ENCODE peak calls at places on chromosomes 6 and 20, in nine cellular contexts. K is GM10248; F is uterus; G is astrocyte of the spinal cord; D is AG10803; V is activated CD8-positive, alpha-beta T cell treated with anti-CD3 and anti-CD28 coated beads for 36 hours; O is type B pancreatic cell; H is B cell; J is MCF 10A. S is an unnamed sample.

GRCh38 chr6:134442073-134442472 is 124.2 kb upstream of the SGK1 start:
- DNase-seq in K (no peak), F (no peak), G (no peak), D (no peak), V (no peak), O (no peak), H (no peak), J (no peak), S (no peak)

GRCh38 chr6:34115396-34116314 is 30.2 kb downstream of the GRM4 start:
- DNase-seq in K (peak), F (no peak), G (peak), D (no peak), V (peak), O (peak), H (peak), J (peak), S (no peak)

GRCh38 chr20:49475979-49476378 is 6.5 kb downstream of the KCNB1 start:
- DNase-seq in K (no peak), F (no peak), G (no peak), D (no peak), V (no peak), O (no peak), H (no peak), J (no peak), S (no peak)

GRCh38 chr6:146027586-146028249 is 1.1 kb upstream of the GRM1 start:
- DNase-seq in K (peak), F (no peak), G (no peak), D (no peak), V (no peak), O (no peak), H (no peak), J (no peak), S (no peak)

GRCh38 chr6:6091608-6092002 is 84.9 kb upstream of the NRN1 start:
- DNase-seq in K (no peak), F (no peak), G (no peak), D (no peak), V (no peak), O (no peak), H (no peak), J (no peak), S (no peak)

GRCh38 chr6:41636803-41637178 is 1.5 kb upstream of the MDFI start:
- DNase-seq in K (no peak), F (no peak), G (peak), D (no peak), V (no peak), O (no peak), H (no peak), J (peak), S (peak)

GRCh38 chr20:57400262-57400701 is 9.1 kb downstream of the RBM38 start:
- DNase-seq in K (peak), F (no peak), G (no peak), D (no peak), V (peak), O (no peak), H (peak), J (no peak), S (no peak)

GRCh38 chr20:35013421-35014411 is 58.0 kb downstream of the MYH7B start:
- DNase-seq in K (no peak), F (no peak), G (no peak), D (no peak), V (no peak), O (peak), H (no peak), J (no peak), S (no peak)

GRCh38 chr20:10201321-10201870 is 17.2 kb upstream of the SNAP25 start:
- DNase-seq in K (no peak), F (no peak), G (peak), D (no peak), V (no peak), O (no peak), H (no peak), J (no peak), S (no peak)

GRCh38 chr6:88855521-88856152 is 107.8 kb downstream of the RNGTT start:
- DNase-seq in K (no peak), F (no peak), G (peak), D (no peak), V (no peak), O (no peak), H (no peak), J (no peak), S (no peak)

GRCh38 chr6:125213936-125214335 is 60.4 kb downstream of the TPD52L1 start:
- DNase-seq in K (no peak), F (no peak), G (no peak), D (no peak), V (no peak), O (no peak), H (no peak), J (no peak), S (no peak)

GRCh38 chr20:62366370-62367135 is 559 bp downstream of the LAMA5 start:
- DNase-seq in K (no peak), F (no peak), G (no peak), D (no peak), V (no peak), O (no peak), H (peak), J (peak), S (no peak)

GRCh38 chr20:56710577-56711465 is 81.7 kb downstream of the TFAP2C start:
- DNase-seq in K (no peak), F (no peak), G (peak), D (no peak), V (no peak), O (no peak), H (no peak), J (peak), S (no peak)

GRCh38 chr6:105482227-105482839 is 79.5 kb upstream of the PREP start:
- DNase-seq in K (no peak), F (peak), G (peak), D (peak), V (no peak), O (no peak), H (no peak), J (no peak), S (no peak)

GRCh38 chr6:44451803-44452690 is 64.5 kb downstream of the CDC5L start:
- DNase-seq in K (no peak), F (no peak), G (peak), D (peak), V (no peak), O (no peak), H (no peak), J (no peak), S (no peak)

GRCh38 chr6:145814035-145814500 is 527 bp downstream of the FBXO30 start:
- DNase-seq in K (no peak), F (peak), G (peak), D (peak), V (peak), O (no peak), H (peak), J (peak), S (peak)

GRCh38 chr20:48933017-48933766 is 11.7 kb downstream of the ARFGEF2 start:
- DNase-seq in K (no peak), F (no peak), G (no peak), D (no peak), V (no peak), O (no peak), H (no peak), J (no peak), S (no peak)

GRCh38 chr20:60055740-60056139 is 97.5 kb downstream of the CDH26 start:
- DNase-seq in K (no peak), F (no peak), G (no peak), D (peak), V (peak), O (no peak), H (no peak), J (no peak), S (no peak)

GRCh38 chr6:1904494-1904854 is 294.8 kb downstream of the FOXC1 start:
- DNase-seq in K (no peak), F (no peak), G (no peak), D (no peak), V (no peak), O (no peak), H (no peak), J (no peak), S (no peak)

GRCh38 chr6:151269318-151269995 is 29.7 kb downstream of the AKAP12 start:
- DNase-seq in K (no peak), F (no peak), G (no peak), D (peak), V (no peak), O (no peak), H (no peak), J (peak), S (peak)

GRCh38 chr6:13696226-13696625 is 15.4 kb downstream of the RANBP9 start:
- DNase-seq in K (no peak), F (no peak), G (peak), D (peak), V (no peak), O (no peak), H (no peak), J (peak), S (peak)

GRCh38 chr20:61901421-61902212 is 164.1 kb downstream of the TAF4 start:
- DNase-seq in K (no peak), F (no peak), G (no peak), D (peak), V (peak), O (no peak), H (no peak), J (no peak), S (no peak)

GRCh38 chr6:43895656-43896055 is 125.6 kb downstream of the VEGFA start:
- DNase-seq in K (no peak), F (no peak), G (no peak), D (no peak), V (no peak), O (no peak), H (no peak), J (no peak), S (no peak)

GRCh38 chr20:2137552-2138201 is 36.0 kb downstream of the STK35 start:
- DNase-seq in K (no peak), F (no peak), G (peak), D (peak), V (no peak), O (no peak), H (no peak), J (no peak), S (no peak)

GRCh38 chr20:43963233-43963632 is 48.6 kb downstream of the TOX2 start:
- DNase-seq in K (no peak), F (no peak), G (no peak), D (no peak), V (no peak), O (no peak), H (no peak), J (no peak), S (no peak)

GRCh38 chr6:22145294-22145693 is 151.5 kb downstream of the PRL start:
- DNase-seq in K (no peak), F (no peak), G (no peak), D (no peak), V (no peak), O (no peak), H (no peak), J (no peak), S (no peak)

GRCh38 chr6:119285908-119286625 is 63.5 kb downstream of the MAN1A1 start:
- DNase-seq in K (no peak), F (no peak), G (no peak), D (no peak), V (no peak), O (no peak), H (no peak), J (no peak), S (peak)

GRCh38 chr20:11302436-11302835 is 615.3 kb upstream of the BTBD3 start:
- DNase-seq in K (no peak), F (no peak), G (no peak), D (peak), V (no peak), O (no peak), H (no peak), J (no peak), S (peak)

GRCh38 chr20:32958574-32958973 is 45.7 kb downstream of the SUN5 start:
- DNase-seq in K (no peak), F (no peak), G (no peak), D (no peak), V (no peak), O (peak), H (no peak), J (no peak), S (no peak)

GRCh38 chr6:98343004-98343403 is 491.4 kb upstream of the POU3F2 start:
- DNase-seq in K (no peak), F (no peak), G (no peak), D (no peak), V (no peak), O (no peak), H (no peak), J (no peak), S (no peak)

GRCh38 chr6:20559924-20560551 is 25.8 kb downstream of the CDKAL1 start:
- DNase-seq in K (no peak), F (no peak), G (no peak), D (peak), V (no peak), O (no peak), H (no peak), J (no peak), S (no peak)
- TF ChIP-seq CTCF in K (no peak), F (no peak), G (no peak), D (peak), V (no peak), O (peak), H (no peak), J (no peak), S (no peak)

DNA sequence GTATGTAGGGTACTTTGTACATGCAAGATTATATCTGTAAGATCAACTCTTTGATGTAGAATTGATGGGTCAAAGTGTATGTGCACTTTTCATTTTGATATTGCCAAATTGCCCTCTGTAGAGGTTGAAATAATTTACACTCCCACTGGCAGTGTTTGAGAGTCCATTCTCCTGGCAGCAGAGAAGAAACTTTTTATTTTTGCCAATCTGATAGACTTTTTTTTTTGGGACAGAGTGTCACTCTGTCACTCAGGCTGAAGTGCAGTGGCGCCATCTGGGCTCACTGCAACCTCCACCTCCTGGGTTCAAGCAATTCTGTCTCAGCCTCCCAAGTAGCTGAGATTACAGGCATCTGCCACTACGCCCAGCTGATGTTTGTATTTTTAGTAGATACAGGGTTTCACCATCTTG is 199.2 kb downstream of the ZFAND3 start:
- DNase-seq in K (no peak), F (no peak), G (no peak), D (no peak), V (peak), O (no peak), H (no peak), J (no peak), S (no peak)
- TF ChIP-seq CTCF in K (no peak), F (no peak), G (no peak), D (no peak), V (no peak), O (no peak), H (no peak), J (no peak), S (peak)

DNA sequence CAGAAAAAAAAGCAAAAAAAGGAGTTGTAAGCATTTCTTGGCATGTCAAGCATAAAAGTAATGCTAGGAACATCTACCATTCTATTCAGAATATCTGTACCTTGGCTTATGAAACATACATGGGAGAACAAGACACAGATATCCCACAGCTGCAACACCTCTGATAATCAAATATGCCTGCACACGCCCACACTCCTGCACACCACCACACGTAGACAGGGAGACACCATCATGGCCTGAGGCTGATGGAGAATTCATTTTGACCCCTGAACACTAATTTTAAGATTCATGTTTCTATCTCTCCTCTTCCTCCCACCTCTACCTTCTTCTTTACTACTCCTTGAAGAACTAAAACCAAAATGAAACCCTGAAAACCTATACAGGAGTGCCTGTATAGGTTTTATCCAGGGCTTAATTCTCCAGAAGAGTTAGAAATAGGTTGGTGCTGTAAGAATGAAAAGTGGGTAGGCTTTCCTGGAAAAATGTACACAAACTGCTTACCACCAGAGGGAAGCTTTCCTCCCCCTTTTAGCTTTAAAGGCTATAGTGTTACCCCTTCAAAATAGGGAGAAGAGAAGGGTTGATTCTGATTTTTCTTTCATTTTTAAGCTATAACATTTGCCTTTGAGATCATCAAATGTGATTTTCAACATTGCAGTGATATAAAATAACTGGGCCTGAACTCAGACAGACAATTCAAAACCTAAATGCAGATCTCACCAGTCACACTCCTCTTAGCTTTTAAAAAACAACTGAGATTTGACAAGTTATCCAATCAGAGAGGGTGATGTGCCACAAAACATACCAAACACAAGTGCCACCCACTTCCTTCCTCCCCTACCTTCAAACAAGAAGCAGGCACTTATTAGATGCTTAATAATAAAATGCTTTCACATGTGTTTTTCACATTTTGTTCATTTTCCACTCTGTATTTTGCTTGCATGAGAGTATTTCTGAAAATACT is 57.9 kb downstream of the ELOVL5 start:
- DNase-seq in K (no peak), F (no peak), G (no peak), D (no peak), V (peak), O (no peak), H (peak), J (no peak), S (no peak)
- TF ChIP-seq CTCF in K (no peak), F (no peak), G (no peak), D (peak), V (no peak), O (no peak), H (no peak), J (no peak), S (peak)

GRCh38 chr6:108134213-108134973 is 31.4 kb upstream of the NR2E1 start:
- DNase-seq in K (no peak), F (no peak), G (no peak), D (no peak), V (no peak), O (no peak), H (no peak), J (no peak), S (no peak)
- TF ChIP-seq CTCF in K (no peak), F (no peak), G (no peak), D (no peak), V (no peak), O (no peak), H (no peak), J (no peak), S (no peak)

DNA sequence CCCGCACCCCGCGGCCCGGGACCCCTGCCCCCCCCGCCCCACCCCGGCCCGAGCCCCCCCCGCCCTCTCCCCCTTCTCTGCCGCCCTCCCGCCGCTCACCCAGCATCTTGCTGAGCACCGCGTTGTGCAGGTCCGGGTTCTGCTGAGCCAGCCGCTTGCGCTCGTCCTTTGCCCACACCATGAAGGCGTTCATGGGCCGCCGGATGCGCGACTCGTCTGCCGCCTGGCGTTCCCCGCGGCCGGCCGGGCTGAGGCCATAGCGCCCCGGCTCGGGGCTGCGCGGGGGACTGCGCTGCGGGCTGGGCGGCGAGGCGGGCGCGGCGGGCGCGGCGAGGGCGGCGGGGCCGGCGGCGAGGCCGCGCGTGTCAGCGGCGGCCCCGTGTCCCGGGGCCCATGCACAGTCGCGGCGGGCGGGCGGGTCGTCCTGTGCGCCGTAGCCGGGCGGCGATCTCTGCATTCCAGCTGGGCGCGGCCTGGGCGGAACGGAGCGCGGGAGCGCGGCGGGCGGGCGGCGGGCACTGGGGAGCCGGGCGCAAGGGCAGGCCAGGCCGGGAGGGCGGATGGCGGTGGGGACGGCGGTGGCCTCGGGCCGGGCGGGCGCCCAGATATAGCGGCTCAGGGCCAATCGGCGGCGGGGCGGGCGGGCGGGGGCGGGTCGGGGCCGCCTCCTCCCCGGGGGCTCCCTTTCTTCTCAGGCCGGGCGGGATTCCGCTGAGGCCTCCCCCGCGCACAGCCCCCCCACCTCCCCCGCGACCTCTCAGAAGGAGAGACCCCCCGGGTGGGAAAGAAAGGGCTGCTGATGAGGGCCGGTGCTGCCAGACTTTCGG is at the start of gene SOX18:
- DNase-seq in K (no peak), F (no peak), G (no peak), D (no peak), V (peak), O (no peak), H (peak), J (no peak), S (no peak)
- TF ChIP-seq CTCF in K (peak), F (no peak), G (no peak), D (no peak), V (no peak), O (no peak), H (no peak), J (no peak), S (peak)

DNA sequence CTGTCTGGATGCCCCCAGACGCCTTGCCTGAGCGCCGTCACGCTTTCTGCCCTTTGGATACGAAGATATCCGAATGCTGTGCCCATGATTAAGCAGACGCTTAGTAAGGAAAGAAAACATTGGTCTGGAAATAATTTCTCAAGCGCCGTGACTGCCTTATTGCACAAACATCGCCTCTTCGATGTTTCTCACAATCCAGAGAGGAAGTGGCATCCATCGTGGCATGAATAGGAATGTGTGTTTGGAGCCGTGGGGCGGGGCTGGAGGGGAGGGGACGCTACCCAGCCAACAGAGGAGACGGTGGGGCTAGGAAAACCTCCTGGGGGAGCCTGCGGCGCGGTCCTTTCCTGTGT is 564 bp upstream of the PPP1R14C start:
- DNase-seq in K (no peak), F (no peak), G (no peak), D (peak), V (no peak), O (no peak), H (no peak), J (peak), S (no peak)
- TF ChIP-seq CTCF in K (no peak), F (no peak), G (no peak), D (no peak), V (no peak), O (no peak), H (no peak), J (no peak), S (no peak)

GRCh38 chr6:52577022-52577777 is at the start of gene TRAM2:
- DNase-seq in K (peak), F (peak), G (peak), D (peak), V (peak), O (peak), H (peak), J (peak), S (peak)
- TF ChIP-seq CTCF in K (no peak), F (no peak), G (no peak), D (peak), V (no peak), O (peak), H (no peak), J (peak), S (peak)

S was measured in foreskin keratinocyte.